ENCODE peak calls at places on chromosomes 3 and 15, in ten cellular contexts. Q, C, G, X, E, V, F, W, Z and A are unnamed samples.

GRCh38 chr3:133503409-133503808 is 70.1 kb upstream of the CDV3 start:
- DNase-seq in Q (no peak), C (no peak), G (no peak), X (no peak), E (no peak), V (no peak), F (peak; percentile 60), W (no peak), Z (no peak), A (no peak)

GRCh38 chr15:87293016-87293415 is 963.5 kb downstream of the NTRK3 start:
- DNase-seq in Q (no peak), C (no peak), G (no peak), X (no peak), E (no peak), V (peak; percentile 41), F (no peak), W (no peak), Z (no peak), A (no peak)

GRCh38 chr3:14265246-14265962 is 86.8 kb downstream of the LSM3 start:
- DNase-seq in Q (peak; percentile 33), C (no peak), G (no peak), X (no peak), E (no peak), V (peak; percentile 19), F (no peak), W (no peak), Z (no peak), A (peak; percentile 76)

GRCh38 chr3:13004376-13004775 is 68.9 kb downstream of the IQSEC1 start:
- DNase-seq in Q (peak; percentile 18), C (no peak), G (no peak), X (no peak), E (no peak), V (no peak), F (no peak), W (no peak), Z (no peak), A (no peak)

GRCh38 chr3:38829404-38829803 is 13.4 kb upstream of the SCN10A start:
- DNase-seq in Q (no peak), C (no peak), G (no peak), X (no peak), E (peak; percentile 85), V (peak; percentile 41), F (peak; percentile 66), W (no peak), Z (no peak), A (peak; percentile 42)

GRCh38 chr15:40047413-40048154 is 8.6 kb upstream of the SRP14 start:
- DNase-seq in Q (no peak), C (peak; percentile 10), G (peak; percentile 13), X (no peak), E (peak; percentile 58), V (no peak), F (peak; percentile 88), W (no peak), Z (no peak), A (no peak)

GRCh38 chr3:183975981-183976662 is 41.6 kb downstream of the ABCC5 start:
- DNase-seq in Q (no peak), C (no peak), G (no peak), X (no peak), E (peak; percentile 9), V (no peak), F (no peak), W (no peak), Z (no peak), A (no peak)

GRCh38 chr15:75058127-75058905 is 34.9 kb downstream of the PPCDC start:
- DNase-seq in Q (peak; percentile 8), C (no peak), G (no peak), X (no peak), E (no peak), V (no peak), F (no peak), W (no peak), Z (no peak), A (no peak)

GRCh38 chr3:67526246-67526645 is 128.2 kb downstream of the SUCLG2 start:
- DNase-seq in Q (no peak), C (no peak), G (no peak), X (no peak), E (peak; percentile 86), V (peak; percentile 72), F (no peak), W (no peak), Z (no peak), A (peak; percentile 86)

GRCh38 chr3:40639006-40639405 is 114.2 kb downstream of the ZNF621 start:
- DNase-seq in Q (no peak), C (no peak), G (no peak), X (no peak), E (no peak), V (no peak), F (no peak), W (no peak), Z (no peak), A (no peak)

GRCh38 chr15:92818658-92819311 is 81.3 kb upstream of the CHD2 start:
- DNase-seq in Q (no peak), C (no peak), G (no peak), X (no peak), E (no peak), V (no peak), F (no peak), W (no peak), Z (no peak), A (no peak)

GRCh38 chr15:80875568-80875967 is 96.4 kb downstream of the CEMIP start:
- DNase-seq in Q (peak; percentile 58), C (no peak), G (no peak), X (peak; percentile 8), E (no peak), V (no peak), F (no peak), W (no peak), Z (no peak), A (no peak)

GRCh38 chr3:157030712-157031111 is 129.2 kb downstream of the CCNL1 start:
- DNase-seq in Q (no peak), C (no peak), G (no peak), X (no peak), E (no peak), V (no peak), F (no peak), W (no peak), Z (no peak), A (no peak)

GRCh38 chr15:101578443-101578894 is 73.7 kb downstream of the TM2D3 start:
- DNase-seq in Q (no peak), C (no peak), G (peak; percentile 52), X (peak; percentile 18), E (no peak), V (no peak), F (peak; percentile 21), W (no peak), Z (peak; percentile 30), A (no peak)

GRCh38 chr3:107235923-107236315 is 141.3 kb upstream of the CCDC54 start:
- DNase-seq in Q (no peak), C (peak; percentile 43), G (peak; percentile 64), X (peak; percentile 53), E (peak; percentile 89), V (no peak), F (peak; percentile 87), W (peak; percentile 25), Z (peak; percentile 55), A (peak; percentile 67)

GRCh38 chr15:38563723-38564519 is 693 bp downstream of the RASGRP1 start:
- DNase-seq in Q (peak; percentile 66), C (peak; percentile 75), G (peak; percentile 69), X (peak; percentile 67), E (peak; percentile 25), V (no peak), F (peak; percentile 54), W (peak; percentile 80), Z (peak; percentile 78), A (no peak)

GRCh38 chr3:4977001-4977888 is 2.0 kb upstream of the BHLHE40 start:
- DNase-seq in Q (peak; percentile 88), C (no peak), G (no peak), X (no peak), E (peak; percentile 83), V (no peak), F (peak; percentile 96), W (no peak), Z (peak; percentile 68), A (no peak)

GRCh38 chr15:53808058-53808703 is 48.7 kb upstream of the WDR72 start:
- DNase-seq in Q (no peak), C (no peak), G (no peak), X (no peak), E (no peak), V (no peak), F (peak; percentile 9), W (no peak), Z (no peak), A (no peak)

GRCh38 chr3:129829640-129830039 is 63.9 kb downstream of the TMCC1 start:
- DNase-seq in Q (no peak), C (no peak), G (peak; percentile 31), X (no peak), E (peak; percentile 82), V (peak; percentile 93), F (peak; percentile 88), W (no peak), Z (peak; percentile 22), A (peak; percentile 48)

GRCh38 chr3:127042634-127043033 is 59.7 kb downstream of the PLXNA1 start:
- DNase-seq in Q (peak; percentile 22), C (no peak), G (no peak), X (no peak), E (no peak), V (no peak), F (no peak), W (no peak), Z (no peak), A (no peak)

GRCh38 chr3:30539772-30540171 is 66.6 kb upstream of the TGFBR2 start:
- DNase-seq in Q (no peak), C (no peak), G (no peak), X (no peak), E (no peak), V (no peak), F (peak; percentile 93), W (no peak), Z (no peak), A (no peak)